ENCODE peak calls at places on chromosome 22, in four cellular contexts. B, U, X and J are unnamed samples.

GRCh38 chr22:33844273-33844672 is 76.0 kb downstream of the LARGE1 start:
- DNase-seq in B (no peak), U (no peak), X (no peak), J (no peak)

GRCh38 chr22:37996079-37996478 is 11.7 kb upstream of the SOX10 start:
- DNase-seq in B (no peak), U (no peak), X (no peak), J (no peak)

GRCh38 chr22:22552630-22553029 is 6.4 kb downstream of the PRAME start:
- DNase-seq in B (no peak), U (no peak), X (peak), J (no peak)

GRCh38 chr22:23715811-23716355 is 25.1 kb downstream of the RGL4 start:
- DNase-seq in B (no peak), U (no peak), X (peak), J (no peak)

GRCh38 chr22:23058063-23058462 is 12.3 kb upstream of the GNAZ start:
- DNase-seq in B (no peak), U (no peak), X (no peak), J (no peak)

GRCh38 chr22:23023294-23023693 is 47.0 kb upstream of the GNAZ start:
- DNase-seq in B (no peak), U (no peak), X (no peak), J (no peak)

GRCh38 chr22:24208012-24208749 is 26.9 kb downstream of the SUSD2 start:
- DNase-seq in B (peak), U (no peak), X (peak), J (peak)

GRCh38 chr22:45366713-45367112 is 46.7 kb downstream of the SMC1B start:
- DNase-seq in B (no peak), U (no peak), X (no peak), J (no peak)

GRCh38 chr22:20509344-20510047 is 2.1 kb downstream of the MED15 start:
- DNase-seq in B (peak), U (no peak), X (peak), J (peak)

GRCh38 chr22:22403771-22404170 is 104.8 kb downstream of the ZNF280B start:
- DNase-seq in B (no peak), U (no peak), X (no peak), J (no peak)

GRCh38 chr22:29713156-29713715 is 6.6 kb upstream of the CABP7 start:
- DNase-seq in B (no peak), U (no peak), X (no peak), J (no peak)

GRCh38 chr22:38862375-38863329 is 9.4 kb downstream of the CBX6 start:
- DNase-seq in B (no peak), U (no peak), X (no peak), J (no peak)

GRCh38 chr22:39384750-39385480 is 14.7 kb upstream of the TAB1 start:
- DNase-seq in B (no peak), U (no peak), X (no peak), J (no peak)

GRCh38 chr22:21038405-21038804 is 6.0 kb upstream of the SLC7A4 start:
- DNase-seq in B (no peak), U (no peak), X (no peak), J (no peak)

GRCh38 chr22:28600546-28601143 is 79.0 kb downstream of the TTC28 start:
- DNase-seq in B (no peak), U (no peak), X (peak), J (peak)